ENCODE peak calls at places on chromosomes 4 and X, in five cellular contexts. One of them, this sample, is unnamed.

GRCh38 chr4:81314196-81314896 is 99.3 kb upstream of the PRKG2 start:
- DNase-seq in mucosa of descending colon: peak
- DNase-seq in stimulated activated CD4-positive, alpha-beta T cell treated with anti-CD3 and anti-CD28 coated beads, Interleukin-15, amount 100 ng/mL, for 1 hour: no peak
- DNase-seq in mammary epithelial cell: peak
- DNase-seq in heart left ventricle: peak
- DNase-seq in this sample: no peak

GRCh38 chr4:74056114-74056857 is 17.8 kb upstream of the CXCL3 start:
- DNase-seq in mucosa of descending colon: no peak
- DNase-seq in stimulated activated CD4-positive, alpha-beta T cell treated with anti-CD3 and anti-CD28 coated beads, Interleukin-15, amount 100 ng/mL, for 1 hour: no peak
- DNase-seq in mammary epithelial cell: peak
- DNase-seq in heart left ventricle: no peak
- DNase-seq in this sample: no peak

GRCh38 chrX:10949541-10949940 is 161.6 kb upstream of the HCCS start:
- DNase-seq in mucosa of descending colon: no peak
- DNase-seq in stimulated activated CD4-positive, alpha-beta T cell treated with anti-CD3 and anti-CD28 coated beads, Interleukin-15, amount 100 ng/mL, for 1 hour: no peak
- DNase-seq in mammary epithelial cell: no peak
- DNase-seq in heart left ventricle: no peak
- DNase-seq in this sample: no peak

GRCh38 chr4:552059-552458 is 24.0 kb downstream of the TMEM271 start:
- DNase-seq in mucosa of descending colon: no peak
- DNase-seq in stimulated activated CD4-positive, alpha-beta T cell treated with anti-CD3 and anti-CD28 coated beads, Interleukin-15, amount 100 ng/mL, for 1 hour: no peak
- DNase-seq in mammary epithelial cell: no peak
- DNase-seq in heart left ventricle: no peak
- DNase-seq in this sample: no peak

GRCh38 chr4:56551516-56551915 is 45.9 kb downstream of the ARL9 start:
- DNase-seq in mucosa of descending colon: no peak
- DNase-seq in stimulated activated CD4-positive, alpha-beta T cell treated with anti-CD3 and anti-CD28 coated beads, Interleukin-15, amount 100 ng/mL, for 1 hour: no peak
- DNase-seq in mammary epithelial cell: no peak
- DNase-seq in heart left ventricle: no peak
- DNase-seq in this sample: no peak

GRCh38 chr4:41745292-41746024 is 3.1 kb downstream of the PHOX2B start:
- DNase-seq in mucosa of descending colon: no peak
- DNase-seq in stimulated activated CD4-positive, alpha-beta T cell treated with anti-CD3 and anti-CD28 coated beads, Interleukin-15, amount 100 ng/mL, for 1 hour: no peak
- DNase-seq in mammary epithelial cell: no peak
- DNase-seq in heart left ventricle: no peak
- DNase-seq in this sample: no peak

GRCh38 chr4:76652389-76652788 is 217.4 kb downstream of the SHROOM3 start:
- DNase-seq in mucosa of descending colon: no peak
- DNase-seq in stimulated activated CD4-positive, alpha-beta T cell treated with anti-CD3 and anti-CD28 coated beads, Interleukin-15, amount 100 ng/mL, for 1 hour: no peak
- DNase-seq in mammary epithelial cell: no peak
- DNase-seq in heart left ventricle: no peak
- DNase-seq in this sample: no peak

GRCh38 chr4:149140841-149141240 is 674.8 kb downstream of the IQCM start:
- DNase-seq in mucosa of descending colon: no peak
- DNase-seq in stimulated activated CD4-positive, alpha-beta T cell treated with anti-CD3 and anti-CD28 coated beads, Interleukin-15, amount 100 ng/mL, for 1 hour: no peak
- DNase-seq in mammary epithelial cell: no peak
- DNase-seq in heart left ventricle: no peak
- DNase-seq in this sample: no peak

GRCh38 chr4:72330381-72330780 is 238.6 kb downstream of the ADAMTS3 start:
- DNase-seq in mucosa of descending colon: no peak
- DNase-seq in stimulated activated CD4-positive, alpha-beta T cell treated with anti-CD3 and anti-CD28 coated beads, Interleukin-15, amount 100 ng/mL, for 1 hour: no peak
- DNase-seq in mammary epithelial cell: no peak
- DNase-seq in heart left ventricle: no peak
- DNase-seq in this sample: no peak

GRCh38 chrX:24796204-24796603 is 102.5 kb downstream of the POLA1 start:
- DNase-seq in mucosa of descending colon: no peak
- DNase-seq in stimulated activated CD4-positive, alpha-beta T cell treated with anti-CD3 and anti-CD28 coated beads, Interleukin-15, amount 100 ng/mL, for 1 hour: no peak
- DNase-seq in mammary epithelial cell: no peak
- DNase-seq in heart left ventricle: no peak
- DNase-seq in this sample: no peak

GRCh38 chr4:139015948-139016451 is 419 bp downstream of the NOCT start:
- DNase-seq in mucosa of descending colon: no peak
- DNase-seq in stimulated activated CD4-positive, alpha-beta T cell treated with anti-CD3 and anti-CD28 coated beads, Interleukin-15, amount 100 ng/mL, for 1 hour: peak
- DNase-seq in mammary epithelial cell: peak
- DNase-seq in heart left ventricle: peak
- DNase-seq in this sample: no peak

GRCh38 chrX:155747520-155747919 is 133.6 kb upstream of the VAMP7 start:
- DNase-seq in mucosa of descending colon: peak
- DNase-seq in stimulated activated CD4-positive, alpha-beta T cell treated with anti-CD3 and anti-CD28 coated beads, Interleukin-15, amount 100 ng/mL, for 1 hour: no peak
- DNase-seq in mammary epithelial cell: peak
- DNase-seq in heart left ventricle: peak
- DNase-seq in this sample: no peak

GRCh38 chr4:7410470-7410869 is 24.3 kb downstream of the PSAPL1 start:
- DNase-seq in mucosa of descending colon: no peak
- DNase-seq in stimulated activated CD4-positive, alpha-beta T cell treated with anti-CD3 and anti-CD28 coated beads, Interleukin-15, amount 100 ng/mL, for 1 hour: no peak
- DNase-seq in mammary epithelial cell: no peak
- DNase-seq in heart left ventricle: no peak
- DNase-seq in this sample: no peak

GRCh38 chr4:87529187-87529586 is at the start of gene SPARCL1:
- DNase-seq in mucosa of descending colon: no peak
- DNase-seq in stimulated activated CD4-positive, alpha-beta T cell treated with anti-CD3 and anti-CD28 coated beads, Interleukin-15, amount 100 ng/mL, for 1 hour: no peak
- DNase-seq in mammary epithelial cell: no peak
- DNase-seq in heart left ventricle: peak
- DNase-seq in this sample: no peak

GRCh38 chr4:13970349-13970748 is 342.8 kb upstream of the BOD1L1 start:
- DNase-seq in mucosa of descending colon: no peak
- DNase-seq in stimulated activated CD4-positive, alpha-beta T cell treated with anti-CD3 and anti-CD28 coated beads, Interleukin-15, amount 100 ng/mL, for 1 hour: no peak
- DNase-seq in mammary epithelial cell: no peak
- DNase-seq in heart left ventricle: no peak
- DNase-seq in this sample: no peak

GRCh38 chr4:106258145-106259045 is 57.6 kb downstream of the TBCK start:
- DNase-seq in mucosa of descending colon: no peak
- DNase-seq in stimulated activated CD4-positive, alpha-beta T cell treated with anti-CD3 and anti-CD28 coated beads, Interleukin-15, amount 100 ng/mL, for 1 hour: no peak
- DNase-seq in mammary epithelial cell: no peak
- DNase-seq in heart left ventricle: no peak
- DNase-seq in this sample: no peak

GRCh38 chrX:70030242-70030823 is 19.4 kb downstream of the AWAT2 start:
- DNase-seq in mucosa of descending colon: no peak
- DNase-seq in stimulated activated CD4-positive, alpha-beta T cell treated with anti-CD3 and anti-CD28 coated beads, Interleukin-15, amount 100 ng/mL, for 1 hour: no peak
- DNase-seq in mammary epithelial cell: peak
- DNase-seq in heart left ventricle: peak
- DNase-seq in this sample: peak

GRCh38 chr4:184094532-184095192 is 123.0 kb downstream of the ENPP6 start:
- DNase-seq in mucosa of descending colon: no peak
- DNase-seq in stimulated activated CD4-positive, alpha-beta T cell treated with anti-CD3 and anti-CD28 coated beads, Interleukin-15, amount 100 ng/mL, for 1 hour: no peak
- DNase-seq in mammary epithelial cell: no peak
- DNase-seq in heart left ventricle: no peak
- DNase-seq in this sample: no peak

GRCh38 chr4:154376461-154376860 is 115.1 kb downstream of the DCHS2 start:
- DNase-seq in mucosa of descending colon: no peak
- DNase-seq in stimulated activated CD4-positive, alpha-beta T cell treated with anti-CD3 and anti-CD28 coated beads, Interleukin-15, amount 100 ng/mL, for 1 hour: no peak
- DNase-seq in mammary epithelial cell: no peak
- DNase-seq in heart left ventricle: no peak
- DNase-seq in this sample: no peak

GRCh38 chr4:17142232-17142711 is 243.8 kb upstream of the LDB2 start:
- DNase-seq in mucosa of descending colon: no peak
- DNase-seq in stimulated activated CD4-positive, alpha-beta T cell treated with anti-CD3 and anti-CD28 coated beads, Interleukin-15, amount 100 ng/mL, for 1 hour: no peak
- DNase-seq in mammary epithelial cell: no peak
- DNase-seq in heart left ventricle: no peak
- DNase-seq in this sample: no peak

GRCh38 chrX:13647709-13648212 is 5.2 kb upstream of the TCEANC start:
- DNase-seq in mucosa of descending colon: peak
- DNase-seq in stimulated activated CD4-positive, alpha-beta T cell treated with anti-CD3 and anti-CD28 coated beads, Interleukin-15, amount 100 ng/mL, for 1 hour: peak
- DNase-seq in mammary epithelial cell: no peak
- DNase-seq in heart left ventricle: peak
- DNase-seq in this sample: no peak

GRCh38 chr4:76377481-76377901 is 43.5 kb downstream of the CCDC158 start:
- DNase-seq in mucosa of descending colon: no peak
- DNase-seq in stimulated activated CD4-positive, alpha-beta T cell treated with anti-CD3 and anti-CD28 coated beads, Interleukin-15, amount 100 ng/mL, for 1 hour: no peak
- DNase-seq in mammary epithelial cell: no peak
- DNase-seq in heart left ventricle: no peak
- DNase-seq in this sample: no peak

GRCh38 chr4:6372649-6373525 is 99.5 kb downstream of the PPP2R2C start:
- DNase-seq in mucosa of descending colon: no peak
- DNase-seq in stimulated activated CD4-positive, alpha-beta T cell treated with anti-CD3 and anti-CD28 coated beads, Interleukin-15, amount 100 ng/mL, for 1 hour: no peak
- DNase-seq in mammary epithelial cell: peak
- DNase-seq in heart left ventricle: no peak
- DNase-seq in this sample: no peak

GRCh38 chr4:25694466-25694865 is 38.8 kb downstream of the SLC34A2 start:
- DNase-seq in mucosa of descending colon: no peak
- DNase-seq in stimulated activated CD4-positive, alpha-beta T cell treated with anti-CD3 and anti-CD28 coated beads, Interleukin-15, amount 100 ng/mL, for 1 hour: no peak
- DNase-seq in mammary epithelial cell: no peak
- DNase-seq in heart left ventricle: no peak
- DNase-seq in this sample: no peak

GRCh38 chr4:170008376-170008775 is 17.8 kb downstream of the MFAP3L start:
- DNase-seq in mucosa of descending colon: no peak
- DNase-seq in stimulated activated CD4-positive, alpha-beta T cell treated with anti-CD3 and anti-CD28 coated beads, Interleukin-15, amount 100 ng/mL, for 1 hour: no peak
- DNase-seq in mammary epithelial cell: peak
- DNase-seq in heart left ventricle: no peak
- DNase-seq in this sample: no peak

GRCh38 chr4:139958738-139959096 is 195.3 kb downstream of the MAML3 start:
- DNase-seq in mucosa of descending colon: no peak
- DNase-seq in stimulated activated CD4-positive, alpha-beta T cell treated with anti-CD3 and anti-CD28 coated beads, Interleukin-15, amount 100 ng/mL, for 1 hour: no peak
- DNase-seq in mammary epithelial cell: no peak
- DNase-seq in heart left ventricle: no peak
- DNase-seq in this sample: no peak

This sample was measured in progenitor cell of endocrine pancreas.